ENCODE peak calls at places on chromosome 19, in four cellular contexts. One of them, this sample, is unnamed.

GRCh38 chr19:17671906-17672305 is 16.2 kb downstream of the UNC13A start:
- DNase-seq in HT1080: peak; percentile 49
- DNase-seq in mucosa of descending colon: no peak
- DNase-seq in GM03348: no peak
- DNase-seq in this sample: peak; percentile 16

GRCh38 chr19:11843741-11844140 is 4.8 kb upstream of the ZNF439 start:
- DNase-seq in HT1080: no peak
- DNase-seq in mucosa of descending colon: no peak
- DNase-seq in GM03348: no peak
- DNase-seq in this sample: peak; percentile 3

GRCh38 chr19:20662421-20663105 is 1.2 kb upstream of the ZNF626 start:
- DNase-seq in HT1080: no peak
- DNase-seq in mucosa of descending colon: no peak
- DNase-seq in GM03348: no peak
- DNase-seq in this sample: no peak

GRCh38 chr19:52086481-52086880 is 9.1 kb downstream of the ZNF841 start:
- DNase-seq in HT1080: peak; percentile 26
- DNase-seq in mucosa of descending colon: no peak
- DNase-seq in GM03348: no peak
- DNase-seq in this sample: peak; percentile 21

GRCh38 chr19:21362291-21362690 is 3.5 kb downstream of the ZNF738 start:
- DNase-seq in HT1080: no peak
- DNase-seq in mucosa of descending colon: no peak
- DNase-seq in GM03348: no peak
- DNase-seq in this sample: no peak

GRCh38 chr19:10624585-10624984 is 768 bp upstream of the SLC44A2 start:
- DNase-seq in HT1080: no peak
- DNase-seq in mucosa of descending colon: peak; percentile 66
- DNase-seq in GM03348: no peak
- DNase-seq in this sample: no peak

GRCh38 chr19:8001995-8002849 is 3.2 kb downstream of the ELAVL1 start:
- DNase-seq in HT1080: peak; percentile 84
- DNase-seq in mucosa of descending colon: peak; percentile 86
- DNase-seq in GM03348: peak; percentile 94
- DNase-seq in this sample: peak; percentile 66

GRCh38 chr19:54248016-54248601 is 5.5 kb upstream of the LILRA6 start:
- DNase-seq in HT1080: peak; percentile 64
- DNase-seq in mucosa of descending colon: no peak
- DNase-seq in GM03348: peak; percentile 7
- DNase-seq in this sample: no peak

GRCh38 chr19:48683349-48683748 is 10.5 kb upstream of the NTN5 start:
- DNase-seq in HT1080: no peak
- DNase-seq in mucosa of descending colon: no peak
- DNase-seq in GM03348: peak; percentile 68
- DNase-seq in this sample: peak; percentile 42

GRCh38 chr19:35216026-35216832 is 12.3 kb downstream of the FAM187B start:
- DNase-seq in HT1080: peak; percentile 18
- DNase-seq in mucosa of descending colon: no peak
- DNase-seq in GM03348: peak; percentile 21
- DNase-seq in this sample: peak; percentile 83

GRCh38 chr19:32294871-32295438 is 50.5 kb upstream of the ZNF507 start:
- DNase-seq in HT1080: no peak
- DNase-seq in mucosa of descending colon: no peak
- DNase-seq in GM03348: no peak
- DNase-seq in this sample: no peak

GRCh38 chr19:55014714-55015113 is 23.4 kb downstream of the GP6 start:
- DNase-seq in HT1080: peak; percentile 65
- DNase-seq in mucosa of descending colon: no peak
- DNase-seq in GM03348: no peak
- DNase-seq in this sample: no peak

This sample was measured in AG10803.